ENCODE peak calls at places on chromosomes 12 and 14, in four cellular contexts. One of them, this sample, is unnamed.

GRCh38 chr14:86858043-86858442 is 1134.9 kb downstream of the GALC start:
- DNase-seq in RWPE2: no peak
- DNase-seq in cardiac fibroblast: peak
- DNase-seq in HuH-7.5: no peak
- DNase-seq in this sample: no peak

GRCh38 chr14:90558983-90559590 is 162.3 kb downstream of the CALM1 start:
- DNase-seq in RWPE2: no peak
- DNase-seq in cardiac fibroblast: no peak
- DNase-seq in HuH-7.5: no peak
- DNase-seq in this sample: no peak

GRCh38 chr14:102028733-102029132 is 58.1 kb downstream of the HSP90AA1 start:
- DNase-seq in cardiac fibroblast: peak
- DNase-seq in RWPE2: no peak
- DNase-seq in HuH-7.5: no peak
- DNase-seq in this sample: peak

GRCh38 chr12:47995976-47996375 is 8.3 kb downstream of the COL2A1 start:
- DNase-seq in RWPE2: no peak
- DNase-seq in HuH-7.5: no peak
- DNase-seq in cardiac fibroblast: peak
- DNase-seq in this sample: no peak

GRCh38 chr12:122871851-122872785 is 23.8 kb downstream of the VPS37B start:
- DNase-seq in cardiac fibroblast: peak
- DNase-seq in HuH-7.5: no peak
- DNase-seq in RWPE2: no peak
- DNase-seq in this sample: peak

GRCh38 chr12:117024961-117025480 is 74.2 kb downstream of the TESC start:
- DNase-seq in cardiac fibroblast: no peak
- DNase-seq in HuH-7.5: no peak
- DNase-seq in RWPE2: no peak
- DNase-seq in this sample: no peak

GRCh38 chr12:63387736-63388135 is 236.7 kb upstream of the AVPR1A start:
- DNase-seq in HuH-7.5: no peak
- DNase-seq in cardiac fibroblast: no peak
- DNase-seq in RWPE2: no peak
- DNase-seq in this sample: no peak

GRCh38 chr12:59055204-59055839 is 135.0 kb upstream of the LRIG3 start:
- DNase-seq in HuH-7.5: no peak
- DNase-seq in cardiac fibroblast: peak
- DNase-seq in RWPE2: no peak
- DNase-seq in this sample: peak

GRCh38 chr14:89672636-89673279 is 255.7 kb upstream of the FOXN3 start:
- DNase-seq in HuH-7.5: no peak
- DNase-seq in RWPE2: no peak
- DNase-seq in cardiac fibroblast: peak
- DNase-seq in this sample: no peak

GRCh38 chr14:24965934-24966593 is 83.9 kb downstream of the STXBP6 start:
- DNase-seq in cardiac fibroblast: peak
- DNase-seq in RWPE2: no peak
- DNase-seq in HuH-7.5: no peak
- DNase-seq in this sample: peak

GRCh38 chr12:105041186-105041585 is 43.1 kb downstream of the ALDH1L2 start:
- DNase-seq in RWPE2: no peak
- DNase-seq in HuH-7.5: no peak
- DNase-seq in cardiac fibroblast: peak
- DNase-seq in this sample: no peak

GRCh38 chr12:70994217-70994788 is 73.8 kb upstream of the PTPRR start:
- DNase-seq in RWPE2: no peak
- DNase-seq in cardiac fibroblast: peak
- DNase-seq in HuH-7.5: no peak
- DNase-seq in this sample: no peak

GRCh38 chr14:104445832-104446381 is 133.7 kb upstream of the C14orf180 start:
- DNase-seq in RWPE2: no peak
- DNase-seq in HuH-7.5: no peak
- DNase-seq in cardiac fibroblast: no peak
- DNase-seq in this sample: no peak

GRCh38 chr12:100075598-100075997 is 67.1 kb downstream of the BLTP3B start:
- DNase-seq in cardiac fibroblast: no peak
- DNase-seq in RWPE2: no peak
- DNase-seq in HuH-7.5: no peak
- DNase-seq in this sample: no peak

GRCh38 chr12:33111850-33112249 is 215.3 kb upstream of the PKP2 start:
- DNase-seq in RWPE2: no peak
- DNase-seq in cardiac fibroblast: no peak
- DNase-seq in HuH-7.5: no peak
- DNase-seq in this sample: no peak

GRCh38 chr12:89817501-89818226 is 109.0 kb upstream of the ATP2B1 start:
- DNase-seq in HuH-7.5: no peak
- DNase-seq in RWPE2: no peak
- DNase-seq in cardiac fibroblast: no peak
- DNase-seq in this sample: no peak

GRCh38 chr12:109621271-109621671 is 47.7 kb downstream of the MVK start:
- DNase-seq in cardiac fibroblast: peak
- DNase-seq in HuH-7.5: no peak
- DNase-seq in RWPE2: no peak
- DNase-seq in this sample: no peak

GRCh38 chr14:76810953-76811400 is 1.7 kb downstream of the ANGEL1 start:
- DNase-seq in HuH-7.5: no peak
- DNase-seq in RWPE2: no peak
- DNase-seq in cardiac fibroblast: peak
- DNase-seq in this sample: peak

GRCh38 chr14:89629383-89629782 is 212.3 kb upstream of the FOXN3 start:
- DNase-seq in RWPE2: no peak
- DNase-seq in cardiac fibroblast: no peak
- DNase-seq in HuH-7.5: no peak
- DNase-seq in this sample: no peak

GRCh38 chr14:48703728-48704467 is 882.3 kb downstream of the RPS29 start:
- DNase-seq in HuH-7.5: no peak
- DNase-seq in RWPE2: no peak
- DNase-seq in cardiac fibroblast: peak
- DNase-seq in this sample: no peak

GRCh38 chr12:102891756-102892155 is 25.3 kb downstream of the PAH start:
- DNase-seq in HuH-7.5: no peak
- DNase-seq in cardiac fibroblast: no peak
- DNase-seq in RWPE2: no peak
- DNase-seq in this sample: no peak

GRCh38 chr14:73796881-73797539 is 54.6 kb upstream of the PTGR2 start:
- DNase-seq in RWPE2: peak
- DNase-seq in HuH-7.5: no peak
- DNase-seq in cardiac fibroblast: peak
- DNase-seq in this sample: no peak

GRCh38 chr12:47747115-47747514 is 11.6 kb downstream of the RAPGEF3 start:
- DNase-seq in cardiac fibroblast: no peak
- DNase-seq in HuH-7.5: no peak
- DNase-seq in RWPE2: no peak
- DNase-seq in this sample: no peak